ENCODE peak calls at places on chromosomes 4 and X, in four cellular contexts. I, X, M and Z are unnamed samples.

GRCh38 chr4:11769425-11769824 is 340.7 kb upstream of the HS3ST1 start:
- DNase-seq in I (no peak), X (no peak), M (no peak), Z (no peak)

GRCh38 chr4:158053086-158053485 is 119.7 kb downstream of the GASK1B start:
- DNase-seq in I (no peak), X (no peak), M (no peak), Z (no peak)

GRCh38 chr4:7327341-7327885 is 107.3 kb downstream of the PSAPL1 start:
- DNase-seq in I (no peak), X (no peak), M (no peak), Z (no peak)

GRCh38 chr4:123469696-123470095 is 73.1 kb downstream of the SPRY1 start:
- DNase-seq in I (no peak), X (no peak), M (no peak), Z (no peak)

GRCh38 chrX:19774905-19775304 is 112.5 kb downstream of the SH3KBP1 start:
- DNase-seq in I (no peak), X (no peak), M (no peak), Z (no peak)

GRCh38 chrX:13009256-13009655 is 34.3 kb downstream of the TMSB4X start:
- DNase-seq in I (no peak), X (no peak), M (no peak), Z (no peak)

GRCh38 chr4:108512615-108513505 is 107.5 kb upstream of the RPL34 start:
- DNase-seq in I (peak), X (peak), M (peak), Z (no peak)

GRCh38 chrX:107205770-107206696 is at the start of the genes DNAAF6 and NUP62CL:
- DNase-seq in I (peak), X (peak), M (peak), Z (no peak)

GRCh38 chr4:132063829-132064228 is 1085.3 kb upstream of the PCDH10 start:
- DNase-seq in I (no peak), X (no peak), M (no peak), Z (no peak)

GRCh38 chr4:115234405-115235093 is 121.1 kb upstream of the NDST4 start:
- DNase-seq in I (no peak), X (no peak), M (no peak), Z (no peak)

GRCh38 chrX:100695991-100696390 is 35.9 kb downstream of the SYTL4 start:
- DNase-seq in I (no peak), X (no peak), M (no peak), Z (no peak)

GRCh38 chr4:153576443-153576774 is 107.7 kb upstream of the TLR2 start:
- DNase-seq in I (no peak), X (no peak), M (no peak), Z (no peak)

GRCh38 chr4:2591189-2591588 is 54.7 kb downstream of the FAM193A start:
- DNase-seq in I (no peak), X (peak), M (no peak), Z (no peak)

GRCh38 chrX:9141496-9141895 is 107.6 kb upstream of the FAM9B start:
- DNase-seq in I (no peak), X (no peak), M (no peak), Z (no peak)

GRCh38 chrX:151982217-151982616 is 7.7 kb upstream of the GABRE start:
- DNase-seq in I (no peak), X (no peak), M (no peak), Z (no peak)

GRCh38 chr4:180285796-180286195 is 1957.4 kb upstream of the TENM3 start:
- DNase-seq in I (no peak), X (no peak), M (no peak), Z (no peak)

GRCh38 chrX:15349046-15349445 is 13.7 kb upstream of the PIGA start:
- DNase-seq in I (peak), X (no peak), M (peak), Z (no peak)

GRCh38 chr4:110196871-110197420 is 1.5 kb downstream of the ELOVL6 start:
- DNase-seq in I (peak), X (peak), M (peak), Z (no peak)

GRCh38 chrX:130778773-130779172 is 124.2 kb downstream of the ENOX2 start:
- DNase-seq in I (no peak), X (no peak), M (no peak), Z (no peak)

GRCh38 chrX:24498181-24498580 is 33.1 kb downstream of the PDK3 start:
- DNase-seq in I (no peak), X (no peak), M (no peak), Z (no peak)

GRCh38 chr4:54318904-54319303 is 89.8 kb downstream of the PDGFRA start:
- DNase-seq in I (no peak), X (peak), M (peak), Z (no peak)

GRCh38 chr4:116016201-116016600 is 902.8 kb upstream of the NDST4 start:
- DNase-seq in I (no peak), X (no peak), M (no peak), Z (no peak)

GRCh38 chrX:10050481-10050880 is 83.3 kb downstream of the CLDN34 start:
- DNase-seq in I (peak), X (peak), M (no peak), Z (no peak)

GRCh38 chr4:156193116-156193515 is 239.4 kb upstream of the CTSO start:
- DNase-seq in I (no peak), X (no peak), M (peak), Z (no peak)

GRCh38 chrX:154541896-154542722 is 4.5 kb downstream of the G6PD start:
- DNase-seq in I (peak), X (no peak), M (no peak), Z (peak)

GRCh38 chr4:123785515-123785914 is 388.9 kb downstream of the SPRY1 start:
- DNase-seq in I (peak), X (peak), M (no peak), Z (no peak)

GRCh38 chr4:78784255-78784654 is 8.1 kb downstream of the BMP2K start:
- DNase-seq in I (no peak), X (no peak), M (no peak), Z (no peak)

GRCh38 chr4:173252024-173252935 is 81.9 kb downstream of the HMGB2 start:
- DNase-seq in I (peak), X (peak), M (peak), Z (peak)

GRCh38 chr4:61194601-61195000 is 5.5 kb upstream of the ADGRL3 start:
- DNase-seq in I (no peak), X (no peak), M (no peak), Z (no peak)

GRCh38 chrX:47380268-47380667 is 9.9 kb downstream of the ZNF157 start:
- DNase-seq in I (peak), X (no peak), M (no peak), Z (no peak)

GRCh38 chr4:183841001-183841400 is 64.1 kb upstream of the STOX2 start:
- DNase-seq in I (no peak), X (no peak), M (no peak), Z (no peak)

GRCh38 chr4:27081675-27082579 is 221.3 kb downstream of the STIM2 start:
- DNase-seq in I (no peak), X (no peak), M (no peak), Z (no peak)

GRCh38 chrX:30150196-30150895 is 65.0 kb upstream of the MAGEB2 start:
- DNase-seq in I (no peak), X (no peak), M (no peak), Z (no peak)

DNA sequence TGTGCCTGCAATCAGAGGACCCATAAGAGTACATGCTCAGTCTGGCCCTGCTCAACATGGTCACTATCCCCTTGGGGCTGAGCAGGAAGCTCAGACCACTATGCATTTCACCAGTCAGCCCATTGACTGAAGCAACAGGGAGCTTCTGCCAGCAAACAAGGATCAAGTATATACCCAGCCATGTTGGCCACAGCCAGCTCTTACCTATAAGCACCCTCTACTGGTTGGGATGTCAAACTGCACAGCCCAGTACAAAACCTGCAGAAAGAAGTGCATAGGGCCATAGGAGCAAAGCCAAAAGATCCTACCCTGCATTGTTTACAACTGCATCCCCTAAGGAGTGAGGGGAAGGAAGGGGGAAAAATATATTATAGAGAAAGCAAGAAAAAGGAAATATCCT is 214.4 kb upstream of the CPEB2 start:
- DNase-seq in I (no peak), X (peak), M (no peak), Z (no peak)
- TF ChIP-seq CTCF in I (no peak), X (peak), M (peak), Z (peak)

GRCh38 chr4:138867404-138867803 is 148.2 kb upstream of the NOCT start:
- DNase-seq in I (no peak), X (no peak), M (no peak), Z (no peak)

GRCh38 chr4:138869165-138869564 is 146.4 kb upstream of the NOCT start:
- DNase-seq in I (no peak), X (no peak), M (no peak), Z (no peak)

GRCh38 chr4:138869631-138870030 is 145.9 kb upstream of the NOCT start:
- DNase-seq in I (peak), X (no peak), M (no peak), Z (no peak)

GRCh38 chr4:138868562-138868961 is 147.0 kb upstream of the NOCT start:
- DNase-seq in I (no peak), X (no peak), M (no peak), Z (no peak)

DNA sequence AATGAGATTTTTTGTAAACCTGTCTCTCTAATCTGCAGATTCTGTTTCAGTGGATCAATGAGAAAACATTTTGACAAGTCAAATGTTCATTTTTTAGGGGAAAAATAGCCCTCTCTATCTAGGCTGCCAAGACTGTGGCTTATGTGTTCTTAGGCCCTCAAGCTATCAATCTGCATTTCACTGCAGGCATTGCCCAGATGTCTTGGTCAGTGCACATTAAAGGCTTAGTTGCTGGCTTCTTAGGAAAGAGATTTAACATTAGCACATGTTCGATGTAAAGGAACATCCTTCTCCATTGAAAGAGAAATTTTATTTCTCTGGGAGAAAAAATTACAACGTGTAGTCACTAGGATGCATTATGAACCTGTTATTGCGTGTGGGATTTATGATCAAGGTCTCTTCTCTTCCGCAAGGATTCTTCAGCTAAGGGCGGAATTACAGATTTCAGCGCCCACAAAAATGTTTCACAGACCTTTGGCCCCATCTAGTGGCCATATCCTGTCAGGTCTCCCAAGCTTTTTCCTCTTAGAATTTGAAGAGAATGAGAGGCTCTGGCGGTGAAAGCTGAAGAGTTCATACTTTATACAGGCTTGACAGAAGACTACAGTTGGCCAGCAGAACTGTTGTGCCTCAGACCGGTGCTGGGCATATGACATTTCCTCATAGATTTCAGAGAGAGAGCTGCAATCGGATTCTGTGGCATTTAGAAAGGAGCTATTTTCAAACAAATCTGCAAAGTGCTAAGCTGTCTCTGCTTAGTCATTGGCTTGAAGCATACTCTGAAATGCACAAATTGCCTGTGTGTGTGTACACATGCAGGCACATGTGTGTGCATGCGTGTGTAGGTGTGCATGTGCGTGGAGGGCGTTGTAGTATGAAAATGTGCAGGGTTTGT is 144.6 kb upstream of the NOCT start:
- DNase-seq in I (peak), X (peak), M (peak), Z (peak)
- TF ChIP-seq CTCF in I (peak), X (peak), M (peak), Z (peak)

GRCh38 chr4:73945674-73946449 is 36.0 kb downstream of the PF4 start:
- DNase-seq in I (no peak), X (no peak), M (no peak), Z (no peak)

GRCh38 chr4:73945140-73945539 is 36.7 kb downstream of the PF4 start:
- DNase-seq in I (no peak), X (no peak), M (no peak), Z (no peak)

GRCh38 chr4:73947239-73947985 is 34.4 kb downstream of the PF4 start:
- DNase-seq in I (no peak), X (no peak), M (no peak), Z (no peak)

GRCh38 chr4:73943555-73943954 is 38.3 kb downstream of the PF4 start:
- DNase-seq in I (no peak), X (no peak), M (no peak), Z (no peak)

GRCh38 chr4:73944061-73944875 is 37.6 kb downstream of the PF4 start:
- DNase-seq in I (no peak), X (peak), M (peak), Z (no peak)
- TF ChIP-seq CTCF in I (no peak), X (no peak), M (no peak), Z (no peak)

DNA sequence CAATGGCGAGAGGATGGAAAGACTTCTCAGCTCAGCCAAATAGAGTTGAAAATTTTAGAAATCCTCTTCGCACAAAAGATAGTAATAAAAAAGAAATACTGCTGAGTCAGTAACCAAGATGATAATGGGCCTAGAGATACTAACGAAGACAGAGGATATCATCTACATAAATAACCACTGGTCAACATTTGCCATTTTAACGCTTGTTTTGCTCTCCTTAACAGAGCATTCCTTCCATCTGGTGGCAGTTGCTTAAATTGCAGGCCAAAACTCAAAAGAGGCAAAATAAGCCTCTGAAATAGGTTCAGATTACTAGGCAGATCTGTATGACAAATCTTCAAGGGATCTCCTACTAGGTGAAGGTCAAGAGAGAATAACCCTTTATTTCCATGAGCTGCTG is 51.7 kb upstream of the MCF2 start:
- DNase-seq in I (no peak), X (no peak), M (peak), Z (no peak)
- TF ChIP-seq CTCF in I (no peak), X (no peak), M (peak), Z (no peak)

GRCh38 chr4:20248155-20248558 is 3.5 kb upstream of the SLIT2 start:
- DNase-seq in I (no peak), X (no peak), M (peak), Z (no peak)
- TF ChIP-seq CTCF in I (peak), X (peak), M (peak), Z (peak)

DNA sequence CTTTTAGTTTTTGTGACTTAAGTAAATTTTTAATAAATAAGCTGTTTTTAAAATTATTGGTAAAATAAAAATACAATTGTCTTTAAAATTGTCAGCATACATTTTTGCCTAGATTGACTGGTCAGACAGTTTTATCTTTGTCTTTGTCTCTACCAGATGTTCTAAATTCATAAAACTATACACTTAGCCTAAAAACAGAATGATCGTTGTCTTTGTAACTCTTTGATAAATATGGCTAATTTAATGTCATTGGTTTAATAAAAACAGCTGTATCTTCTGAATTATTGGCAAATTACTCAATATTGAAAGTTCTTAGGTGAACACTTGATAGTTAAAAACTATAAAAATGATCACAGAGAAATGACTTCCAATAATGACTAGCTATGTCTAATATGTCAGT is 36.5 kb upstream of the NPFFR2 start:
- DNase-seq in I (no peak), X (no peak), M (no peak), Z (no peak)
- TF ChIP-seq CTCF in I (no peak), X (no peak), M (no peak), Z (no peak)